ENCODE peak calls at places on chromosomes 1 and 21, in five cellular contexts. H, K, T, Q and U are unnamed samples.

GRCh38 chr1:234613128-234613875 is 3.3 kb upstream of the IRF2BP2 start:
- DNase-seq in H (no peak), K (no peak), T (no peak), Q (peak), U (peak)

GRCh38 chr1:77037038-77037437 is 169.8 kb downstream of the ST6GALNAC5 start:
- DNase-seq in H (no peak), K (no peak), T (no peak), Q (no peak), U (no peak)

GRCh38 chr1:233240839-233241682 is 54.5 kb downstream of the PCNX2 start:
- DNase-seq in H (peak), K (peak), T (no peak), Q (no peak), U (no peak)

GRCh38 chr1:163227126-163227525 is 24.4 kb upstream of the RGS5 start:
- DNase-seq in H (no peak), K (no peak), T (no peak), Q (no peak), U (no peak)

GRCh38 chr1:6118415-6118814 is 61.7 kb downstream of the CHD5 start:
- DNase-seq in H (no peak), K (no peak), T (no peak), Q (no peak), U (no peak)

GRCh38 chr1:52461821-52462220 is 57.4 kb downstream of the PRPF38A start:
- DNase-seq in H (no peak), K (no peak), T (no peak), Q (no peak), U (no peak)

GRCh38 chr1:93666613-93667384 is 14.8 kb downstream of the BCAR3 start:
- DNase-seq in H (no peak), K (no peak), T (no peak), Q (no peak), U (peak)

GRCh38 chr1:71343686-71344416 is 263.0 kb upstream of the ZRANB2 start:
- DNase-seq in H (no peak), K (no peak), T (no peak), Q (peak), U (no peak)

GRCh38 chr21:35222541-35222941 is 173.4 kb upstream of the RUNX1 start:
- DNase-seq in H (no peak), K (no peak), T (peak), Q (peak), U (no peak)

GRCh38 chr1:2303016-2303775 is 75.1 kb downstream of the SKI start:
- DNase-seq in H (no peak), K (no peak), T (no peak), Q (no peak), U (no peak)

GRCh38 chr21:42038826-42039425 is 28.8 kb upstream of the ZBTB21 start:
- DNase-seq in H (no peak), K (no peak), T (no peak), Q (no peak), U (no peak)

GRCh38 chr1:53412285-53413174 is 46.7 kb upstream of the DMRTB1 start:
- DNase-seq in H (no peak), K (no peak), T (no peak), Q (no peak), U (no peak)

GRCh38 chr1:54376085-54377039 is 29.8 kb downstream of the SSBP3 start:
- DNase-seq in H (no peak), K (no peak), T (peak), Q (peak), U (no peak)

GRCh38 chr1:201190624-201191051 is at the start of gene IGFN1:
- DNase-seq in H (no peak), K (no peak), T (no peak), Q (no peak), U (no peak)

GRCh38 chr1:38029081-38029681 is 16.6 kb downstream of the UTP11 start:
- DNase-seq in H (no peak), K (no peak), T (no peak), Q (no peak), U (no peak)

GRCh38 chr1:201282931-201283829 is at the start of gene PKP1:
- DNase-seq in H (peak), K (no peak), T (no peak), Q (no peak), U (no peak)

GRCh38 chr21:30072496-30072895 is 94.1 kb downstream of the CLDN17 start:
- DNase-seq in H (peak), K (no peak), T (no peak), Q (no peak), U (peak)

GRCh38 chr1:148333875-148334338 is 149.2 kb downstream of the PPIAL4G start:
- DNase-seq in H (peak), K (no peak), T (no peak), Q (no peak), U (no peak)

GRCh38 chr1:110606784-110607662 is 865 bp upstream of the KCNA2 start:
- DNase-seq in H (no peak), K (no peak), T (no peak), Q (no peak), U (no peak)

GRCh38 chr21:38833122-38833521 is 27.4 kb downstream of the ETS2 start:
- DNase-seq in H (peak), K (no peak), T (no peak), Q (no peak), U (no peak)

GRCh38 chr1:247110627-247111258 is 6.6 kb upstream of the ZNF669 start:
- DNase-seq in H (no peak), K (no peak), T (no peak), Q (no peak), U (no peak)

GRCh38 chr1:9244501-9245229 is 10.1 kb downstream of the H6PD start:
- DNase-seq in H (peak), K (no peak), T (no peak), Q (no peak), U (no peak)

GRCh38 chr1:66271904-66272254 is 262.1 kb upstream of the SGIP1 start:
- DNase-seq in H (peak), K (peak), T (no peak), Q (peak), U (no peak)

GRCh38 chr1:75786901-75787455 is 922 bp downstream of the RABGGTB start:
- DNase-seq in H (no peak), K (no peak), T (no peak), Q (no peak), U (no peak)

GRCh38 chr1:71053758-71054157 is 6.1 kb upstream of the PTGER3 start:
- DNase-seq in H (no peak), K (no peak), T (no peak), Q (no peak), U (no peak)

GRCh38 chr1:154622503-154623039 is 14.6 kb upstream of the ADAR start:
- DNase-seq in H (no peak), K (no peak), T (no peak), Q (no peak), U (no peak)

GRCh38 chr1:117633936-117634335 is 28.1 kb downstream of the TENT5C start:
- DNase-seq in H (no peak), K (no peak), T (no peak), Q (no peak), U (no peak)
- H3K4me3 ChIP-seq in H (no peak), K (no peak), T (no peak), Q (no peak), U (no peak)

GRCh38 chr1:1058088-1058905 is 15.8 kb downstream of the RNF223 start:
- DNase-seq in H (no peak), K (no peak), T (no peak), Q (no peak), U (no peak)
- H3K4me3 ChIP-seq in H (no peak), K (peak), T (peak), Q (no peak), U (peak)

GRCh38 chr1:237235080-237235479 is 193.1 kb downstream of the RYR2 start:
- DNase-seq in H (no peak), K (peak), T (no peak), Q (no peak), U (no peak)
- H3K4me3 ChIP-seq in H (no peak), K (no peak), T (no peak), Q (no peak), U (no peak)

GRCh38 chr21:45341261-45341660 is 53.6 kb upstream of the POFUT2 start:
- DNase-seq in H (no peak), K (no peak), T (no peak), Q (no peak), U (no peak)
- H3K4me3 ChIP-seq in H (no peak), K (no peak), T (no peak), Q (no peak), U (no peak)

GRCh38 chr21:45030637-45031218 is 43.7 kb upstream of the ADARB1 start:
- DNase-seq in H (no peak), K (peak), T (no peak), Q (no peak), U (peak)
- H3K4me3 ChIP-seq in H (no peak), K (peak), T (no peak), Q (no peak), U (no peak)

DNA sequence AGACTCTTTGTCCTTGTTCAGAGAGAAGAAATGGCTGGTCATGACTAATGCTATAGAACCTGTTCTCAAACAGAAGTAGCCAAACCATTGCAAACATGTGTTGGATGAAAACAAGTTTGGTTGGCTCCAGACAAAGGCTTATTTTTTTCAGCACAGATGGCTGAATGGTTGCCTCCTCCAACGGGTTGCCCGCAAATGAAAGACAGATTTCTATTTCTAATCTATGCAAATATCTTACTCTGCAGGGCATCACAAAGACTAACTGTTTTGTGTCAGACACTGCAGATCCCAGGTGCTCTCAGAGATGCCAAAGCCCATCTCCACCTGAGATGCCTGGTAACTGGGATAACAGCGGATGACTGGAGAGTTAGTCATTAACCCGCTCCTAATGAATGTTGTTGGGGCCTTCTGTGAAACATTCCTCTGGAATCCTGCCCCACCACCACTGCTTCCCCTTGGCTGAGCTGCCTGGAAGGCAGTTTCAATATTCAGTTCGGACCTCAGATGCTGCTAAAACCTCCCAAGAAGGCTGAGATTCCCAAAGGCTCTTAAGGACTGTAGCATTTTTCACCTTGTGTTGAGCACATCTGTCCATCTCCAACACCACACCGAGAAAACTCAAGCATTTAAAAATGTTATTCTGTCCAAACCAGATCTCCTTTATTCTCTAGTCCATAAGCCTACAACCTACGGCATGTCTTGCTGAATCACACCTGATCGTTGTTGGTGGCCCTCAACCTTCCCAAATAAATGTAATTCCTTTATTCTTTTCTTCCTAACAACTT is 104.4 kb downstream of the PTPN14 start:
- DNase-seq in H (no peak), K (no peak), T (no peak), Q (no peak), U (peak)
- H3K4me3 ChIP-seq in H (no peak), K (no peak), T (no peak), Q (no peak), U (no peak)

DNA sequence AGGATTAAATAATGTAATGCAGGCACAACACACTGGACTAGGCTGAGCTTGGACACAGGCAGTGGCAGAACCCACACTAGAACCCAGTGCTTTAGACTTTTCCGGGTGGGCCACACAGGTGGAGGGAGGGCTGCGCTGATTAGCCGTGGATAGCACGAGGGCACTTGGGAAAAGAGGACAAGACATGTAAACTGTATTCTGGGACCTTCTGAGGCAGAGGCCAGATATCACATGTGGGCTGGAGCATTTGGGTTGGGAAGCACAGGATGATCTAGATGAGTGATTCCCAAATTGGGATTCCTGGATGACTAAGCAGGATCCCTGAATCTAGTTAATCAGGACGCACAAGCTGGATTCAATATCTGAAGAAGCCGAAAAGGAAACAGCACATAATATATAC is 20.3 kb upstream of the A3GALT2 start:
- DNase-seq in H (no peak), K (no peak), T (no peak), Q (no peak), U (no peak)
- H3K4me3 ChIP-seq in H (no peak), K (no peak), T (no peak), Q (no peak), U (no peak)

GRCh38 chr1:161196521-161197451 is 2.1 kb downstream of the ADAMTS4 start:
- DNase-seq in H (no peak), K (peak), T (no peak), Q (no peak), U (peak)

GRCh38 chr1:161197560-161198205 is 1.2 kb downstream of the ADAMTS4 start:
- DNase-seq in H (no peak), K (no peak), T (no peak), Q (no peak), U (no peak)

GRCh38 chr1:161199506-161200119 is 759 bp upstream of the ADAMTS4 start:
- DNase-seq in H (no peak), K (no peak), T (no peak), Q (no peak), U (no peak)

GRCh38 chr1:161198877-161199431 is at the start of gene ADAMTS4:
- DNase-seq in H (peak), K (peak), T (no peak), Q (no peak), U (peak)

GRCh38 chr1:161198206-161198876 is 513 bp downstream of the ADAMTS4 start:
- DNase-seq in H (no peak), K (no peak), T (no peak), Q (no peak), U (no peak)
- H3K4me3 ChIP-seq in H (peak), K (peak), T (no peak), Q (no peak), U (peak)

GRCh38 chr1:21509351-21510112 is at the start of gene ALPL:
- DNase-seq in H (no peak), K (no peak), T (no peak), Q (no peak), U (no peak)
- H3K4me3 ChIP-seq in H (no peak), K (peak), T (no peak), Q (no peak), U (peak)

GRCh38 chr1:145963218-145964019 is 956 bp downstream of the ANKRD34A start:
- DNase-seq in H (no peak), K (no peak), T (no peak), Q (no peak), U (no peak)

GRCh38 chr1:145961425-145962156 is 2.8 kb downstream of the ANKRD34A start:
- DNase-seq in H (peak), K (peak), T (no peak), Q (no peak), U (no peak)

GRCh38 chr1:145960468-145961108 is 2.8 kb upstream of the LIX1L start:
- DNase-seq in H (peak), K (peak), T (no peak), Q (no peak), U (no peak)

GRCh38 chr1:145961109-145961424 is 3.2 kb upstream of the LIX1L start:
- DNase-seq in H (no peak), K (no peak), T (no peak), Q (no peak), U (no peak)

GRCh38 chr1:145962157-145963102 is 1.9 kb downstream of the ANKRD34A start:
- DNase-seq in H (no peak), K (peak), T (no peak), Q (no peak), U (no peak)
- H3K4me3 ChIP-seq in H (peak), K (peak), T (peak), Q (peak), U (peak)